ENCODE peak calls at places on chromosomes 1 and 21, in five cellular contexts. V is uterus, M is NB4, L is suprapubic skin, I is IMR-90. Y is an unnamed sample.

GRCh38 chr1:223301346-223301745 is 62.6 kb downstream of the SUSD4 start:
- DNase-seq in V (no peak), M (no peak), L (no peak), I (no peak), Y (no peak)

GRCh38 chr1:64522740-64523139 is 52.8 kb downstream of the CACHD1 start:
- DNase-seq in V (no peak), M (no peak), L (no peak), I (no peak), Y (no peak)

GRCh38 chr1:56068210-56068609 is 511.2 kb downstream of the PLPP3 start:
- DNase-seq in V (no peak), M (no peak), L (no peak), I (no peak), Y (no peak)

GRCh38 chr1:110003747-110004428 is 19.3 kb downstream of the AHCYL1 start:
- DNase-seq in V (peak; percentile 82), M (peak; percentile 92), L (peak; percentile 84), I (peak; percentile 99), Y (peak; percentile 47)

GRCh38 chr1:155037851-155038441 is 4.3 kb downstream of the DCST1 start:
- DNase-seq in V (no peak), M (no peak), L (no peak), I (no peak), Y (no peak)

GRCh38 chr1:190170321-190170720 is 307.3 kb downstream of the BRINP3 start:
- DNase-seq in V (no peak), M (no peak), L (no peak), I (peak; percentile 85), Y (no peak)

GRCh38 chr1:53486395-53487026 is 27.3 kb downstream of the DMRTB1 start:
- DNase-seq in V (no peak), M (no peak), L (no peak), I (no peak), Y (no peak)

GRCh38 chr1:51870603-51871350 is 7.8 kb downstream of the NRDC start:
- DNase-seq in V (no peak), M (no peak), L (no peak), I (no peak), Y (no peak)

GRCh38 chr1:31699341-31699891 is 4.4 kb downstream of the COL16A1 start:
- DNase-seq in V (no peak), M (no peak), L (no peak), I (no peak), Y (no peak)

GRCh38 chr1:1683104-1683905 is 9.3 kb downstream of the SLC35E2B start:
- DNase-seq in V (no peak), M (no peak), L (no peak), I (no peak), Y (no peak)

GRCh38 chr1:194342484-194343262 is 1156.3 kb upstream of the B3GALT2 start:
- DNase-seq in V (no peak), M (peak; percentile 42), L (no peak), I (no peak), Y (peak; percentile 1)

GRCh38 chr1:246083416-246083815 is 423.7 kb downstream of the SMYD3 start:
- DNase-seq in V (no peak), M (no peak), L (no peak), I (no peak), Y (no peak)

GRCh38 chr1:70706381-70707173 is 295.5 kb downstream of the CTH start:
- DNase-seq in V (no peak), M (no peak), L (no peak), I (no peak), Y (no peak)

GRCh38 chr1:181064702-181065101 is 23.8 kb upstream of the IER5 start:
- DNase-seq in V (no peak), M (no peak), L (no peak), I (no peak), Y (no peak)

GRCh38 chr1:40862008-40862863 is at the start of gene CITED4:
- DNase-seq in V (peak; percentile 97), M (peak; percentile 92), L (peak; percentile 94), I (peak; percentile 83), Y (peak; percentile 97)

GRCh38 chr21:15804247-15804985 is 74.6 kb downstream of the USP25 start:
- DNase-seq in V (no peak), M (peak; percentile 6), L (no peak), I (no peak), Y (no peak)
- TF ChIP-seq POLR2A in V (no peak), M (no peak), L (no peak), I (no peak), Y (no peak)

DNA sequence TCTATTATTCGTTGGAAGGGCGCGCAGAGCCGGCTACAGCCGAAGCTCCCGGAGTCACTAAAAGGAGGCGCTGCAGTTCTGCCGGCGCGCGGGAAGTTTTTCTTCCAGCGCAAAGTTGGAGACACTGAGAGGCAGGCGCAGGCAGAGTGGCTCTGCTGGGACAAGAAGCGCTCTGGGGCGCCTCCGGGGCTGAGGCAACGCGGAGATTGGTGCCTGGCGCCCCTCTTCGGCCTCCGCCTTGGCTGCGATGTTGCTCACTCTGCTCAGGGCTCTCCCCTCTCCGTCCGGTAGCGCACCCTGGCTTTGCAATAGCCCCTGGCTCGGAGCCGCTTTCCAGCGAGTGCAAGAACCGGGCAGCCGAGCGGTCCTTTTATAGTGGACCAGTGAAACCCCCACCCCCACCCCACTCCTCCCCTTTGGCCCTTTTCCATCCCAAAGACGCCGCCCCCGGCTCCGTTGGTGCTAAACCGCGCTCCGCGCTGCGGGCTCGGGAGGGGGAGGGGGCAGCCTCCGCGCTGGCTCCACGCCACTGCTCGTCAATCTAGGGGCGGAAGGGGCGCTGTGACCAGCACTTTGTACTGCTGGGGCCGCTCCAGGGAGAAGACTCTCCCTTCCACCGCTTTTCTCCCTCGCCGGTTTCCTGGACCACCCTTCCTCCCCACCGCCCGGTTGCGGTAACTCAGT is at the start of gene ADAMTS1:
- DNase-seq in V (peak; percentile 98), M (no peak), L (peak; percentile 95), I (peak; percentile 92), Y (no peak)
- TF ChIP-seq POLR2A in V (peak; percentile 86), M (no peak), L (peak; percentile 92), I (peak; percentile 99), Y (no peak)

GRCh38 chr1:220527279-220528048 is 472 bp upstream of the MARK1 start:
- DNase-seq in V (peak; percentile 21), M (no peak), L (peak; percentile 73), I (no peak), Y (no peak)
- TF ChIP-seq POLR2A in V (peak; percentile 32), M (no peak), L (no peak), I (no peak), Y (no peak)

DNA sequence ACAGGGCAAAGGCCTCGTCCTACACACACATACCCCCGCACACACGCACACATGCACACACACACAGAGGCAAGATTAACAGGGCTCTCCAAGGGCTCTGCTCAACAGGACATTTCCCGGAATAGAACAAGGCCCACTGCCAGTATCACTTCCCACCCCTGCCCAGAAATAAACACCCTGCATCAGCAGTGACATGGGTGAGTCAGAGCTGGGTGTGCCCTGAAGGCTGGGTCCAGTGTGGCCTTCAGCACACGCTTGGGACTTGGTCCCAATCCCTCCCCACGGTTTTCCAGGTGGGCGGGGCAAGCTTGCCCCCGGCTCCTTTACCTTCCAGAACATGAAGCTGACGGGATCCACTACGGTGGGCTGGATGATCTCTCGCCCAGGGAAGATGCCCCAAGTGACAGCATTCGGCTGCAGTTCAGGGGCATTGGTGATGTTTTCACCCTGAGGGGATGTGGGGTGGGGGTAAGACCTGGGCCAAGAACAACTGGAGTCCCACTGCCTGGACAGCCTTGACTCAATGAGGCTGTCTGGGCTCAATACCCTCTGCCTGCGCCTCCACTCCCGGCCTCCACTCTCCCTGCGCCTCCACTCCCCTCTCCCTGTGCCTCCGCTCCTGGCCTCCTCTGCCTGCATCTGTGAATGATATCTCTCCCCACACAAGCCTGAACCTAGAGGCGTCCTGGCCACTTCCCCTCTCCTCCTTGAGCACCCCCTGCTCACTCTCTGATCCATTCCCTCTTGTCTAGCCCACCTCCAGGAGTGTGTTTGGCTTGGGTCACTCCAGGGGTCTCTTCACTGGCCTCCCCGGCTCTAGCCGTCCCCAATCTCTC is 14.7 kb downstream of the MTHFR start:
- DNase-seq in V (peak; percentile 93), M (no peak), L (peak; percentile 96), I (peak; percentile 95), Y (peak; percentile 92)
- TF ChIP-seq POLR2A in V (peak; percentile 80), M (no peak), L (no peak), I (peak; percentile 11), Y (peak; percentile 70)

GRCh38 chr1:167221804-167222610 is 1.3 kb downstream of the POU2F1 start:
- DNase-seq in V (peak; percentile 50), M (peak; percentile 75), L (peak; percentile 76), I (peak; percentile 77), Y (peak; percentile 81)

GRCh38 chr1:167219194-167219593 is 1.5 kb upstream of the POU2F1 start:
- DNase-seq in V (no peak), M (no peak), L (no peak), I (no peak), Y (no peak)

GRCh38 chr1:167219646-167220536 is 795 bp upstream of the POU2F1 start:
- DNase-seq in V (peak; percentile 76), M (peak; percentile 89), L (peak; percentile 93), I (peak; percentile 25), Y (peak; percentile 84)

GRCh38 chr1:167220537-167221125 is at the start of gene POU2F1:
- DNase-seq in V (peak; percentile 100), M (peak; percentile 95), L (peak; percentile 99), I (peak; percentile 97), Y (peak; percentile 99)

GRCh38 chr1:167221126-167221803 is 579 bp downstream of the POU2F1 start:
- DNase-seq in V (no peak), M (no peak), L (peak; percentile 70), I (no peak), Y (peak; percentile 78)
- TF ChIP-seq POLR2A in V (no peak), M (no peak), L (no peak), I (no peak), Y (no peak)

DNA sequence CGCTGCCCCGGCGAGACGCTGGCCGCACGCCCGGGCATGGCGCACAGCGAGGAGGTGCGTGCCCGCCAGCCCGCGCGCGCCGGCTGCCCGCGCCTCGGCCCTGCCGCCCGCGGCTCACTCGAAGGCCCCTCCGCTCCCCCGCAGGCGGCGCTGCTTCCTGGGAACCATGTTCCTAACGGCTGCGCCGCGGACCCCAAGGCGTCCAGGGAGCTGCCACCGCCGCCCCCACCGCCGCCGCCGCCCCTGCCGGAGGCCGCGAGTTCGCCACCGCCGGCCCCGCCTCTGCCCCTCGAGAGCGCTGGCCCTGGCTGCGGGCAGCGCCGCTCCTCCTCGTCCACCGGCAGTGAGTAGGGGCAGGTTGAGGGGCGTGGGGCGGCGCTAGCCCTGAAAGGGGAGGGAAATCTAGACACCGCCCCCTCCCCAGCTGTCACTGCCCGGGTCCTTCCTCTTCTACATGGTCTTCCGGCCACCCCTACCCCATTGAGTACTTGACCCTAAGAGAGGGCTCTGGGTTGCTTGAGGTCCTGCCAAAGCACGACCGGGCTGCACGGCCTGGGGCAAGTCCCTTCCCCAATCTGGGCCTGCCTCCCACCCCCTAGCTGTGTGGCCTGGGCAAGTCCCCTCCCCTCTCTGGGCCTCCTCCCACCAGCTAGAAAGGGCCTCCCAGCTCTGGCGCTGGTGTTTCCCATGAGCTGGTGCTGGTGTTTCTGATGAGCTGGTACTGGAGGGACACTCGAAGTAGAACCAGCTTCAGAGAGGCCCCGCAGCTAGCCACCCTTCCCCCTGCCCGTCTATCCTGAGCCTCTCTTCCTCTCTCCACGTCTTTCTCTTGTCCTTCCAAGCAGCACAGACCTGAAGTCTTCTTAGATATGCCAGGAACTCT is 17.0 kb downstream of the TNFRSF25 start:
- DNase-seq in V (no peak), M (peak; percentile 57), L (no peak), I (no peak), Y (no peak)
- TF ChIP-seq POLR2A in V (no peak), M (no peak), L (no peak), I (no peak), Y (no peak)